ENCODE peak calls at places on chromosomes 3 and 15, in ten cellular contexts. D is mesothelial cell of epicardium, H is AG09319, J is spleen, F is endothelial cell, Y is A549, U is fibroblast of lung, W is GM10248, V is mucosa of descending colon, O is psoas muscle. G is an unnamed sample.

GRCh38 chr15:97235285-97235985 is 725.1 kb upstream of the ARRDC4 start:
- DNase-seq in D (peak; percentile 77), J (no peak), F (peak; percentile 68), H (no peak), U (peak; percentile 30), W (no peak), Y (peak; percentile 45), V (peak; percentile 63), O (no peak), G (no peak)

GRCh38 chr15:51828621-51829359 is 663 bp upstream of the TMOD3 start:
- DNase-seq in J (no peak), F (no peak), H (no peak), D (no peak), V (no peak), O (no peak), U (peak; percentile 78), W (peak; percentile 12), Y (no peak), G (no peak)

GRCh38 chr15:58409861-58410260 is 21.9 kb upstream of the LIPC start:
- DNase-seq in U (no peak), J (no peak), D (no peak), V (no peak), Y (no peak), H (no peak), F (no peak), W (no peak), O (no peak), G (no peak)

GRCh38 chr15:65634381-65634780 is 12.6 kb downstream of the SLC24A1 start:
- DNase-seq in D (no peak), H (no peak), V (no peak), J (no peak), U (no peak), Y (no peak), F (no peak), W (no peak), O (no peak), G (no peak)

GRCh38 chr15:67138946-67139855 is 73.8 kb downstream of the SMAD3 start:
- DNase-seq in O (no peak), W (no peak), U (no peak), H (no peak), V (no peak), D (no peak), F (no peak), Y (no peak), J (no peak), G (no peak)

GRCh38 chr3:185924375-185924774 is 13.4 kb downstream of the TRA2B start:
- DNase-seq in W (no peak), J (no peak), D (no peak), H (no peak), U (no peak), V (no peak), F (no peak), O (no peak), Y (no peak), G (no peak)

GRCh38 chr3:138355071-138355470 is 6.7 kb downstream of the MRAS start:
- DNase-seq in O (no peak), Y (no peak), W (no peak), H (no peak), U (no peak), J (no peak), V (no peak), D (no peak), F (no peak), G (no peak)

GRCh38 chr15:54884312-54884711 is 312.4 kb downstream of the RSL24D1 start:
- DNase-seq in V (no peak), O (no peak), U (no peak), W (no peak), F (no peak), J (no peak), Y (no peak), H (no peak), D (no peak), G (no peak)

GRCh38 chr3:137121704-137122314 is 164.0 kb downstream of the IL20RB start:
- DNase-seq in Y (no peak), W (peak; percentile 55), U (peak; percentile 30), D (no peak), O (no peak), F (peak; percentile 37), J (no peak), H (no peak), V (peak; percentile 28), G (no peak)

GRCh38 chr3:133896002-133896761 is 500 bp upstream of the RAB6B start:
- DNase-seq in V (no peak), D (no peak), U (peak; percentile 10), H (no peak), J (no peak), F (peak; percentile 23), O (no peak), Y (no peak), W (no peak), G (no peak)

GRCh38 chr15:67124111-67124510 is 58.7 kb downstream of the SMAD3 start:
- DNase-seq in F (no peak), V (no peak), O (no peak), W (no peak), H (no peak), J (peak; percentile 4), D (no peak), U (no peak), Y (no peak), G (no peak)

GRCh38 chr3:127408684-127409420 is 121.0 kb upstream of the PRR20G start:
- DNase-seq in O (no peak), Y (no peak), J (peak; percentile 48), F (no peak), V (no peak), H (no peak), U (no peak), W (no peak), D (no peak), G (peak; percentile 83)

GRCh38 chr15:62244762-62245161 is 79.7 kb upstream of the C2CD4B start:
- DNase-seq in U (no peak), F (no peak), W (no peak), Y (no peak), O (no peak), H (no peak), V (no peak), J (no peak), D (no peak), G (no peak)

GRCh38 chr15:62242999-62243398 is 77.9 kb upstream of the C2CD4B start:
- DNase-seq in V (no peak), H (no peak), U (no peak), W (no peak), J (no peak), D (no peak), F (no peak), Y (no peak), O (no peak), G (no peak)

GRCh38 chr15:62240121-62240520 is 75.0 kb upstream of the C2CD4B start:
- DNase-seq in Y (no peak), F (no peak), V (no peak), J (no peak), U (no peak), W (no peak), H (no peak), O (no peak), D (no peak), G (no peak)

GRCh38 chr15:62240697-62241096 is 75.6 kb upstream of the C2CD4B start:
- DNase-seq in Y (no peak), U (no peak), H (no peak), W (no peak), O (no peak), J (no peak), D (no peak), F (no peak), V (no peak), G (no peak)

GRCh38 chr15:62241135-62241770 is 76.2 kb upstream of the C2CD4B start:
- DNase-seq in U (no peak), O (no peak), V (peak; percentile 44), H (no peak), Y (peak; percentile 46), W (no peak), F (peak; percentile 55), D (no peak), J (no peak), G (no peak)
- TF ChIP-seq CTCF in U (peak; percentile 24), O (no peak), V (peak; percentile 15), H (peak; percentile 27), Y (peak; percentile 28), W (no peak), F (peak; percentile 55), D (no peak), J (no peak), G (peak; percentile 17)

DNA sequence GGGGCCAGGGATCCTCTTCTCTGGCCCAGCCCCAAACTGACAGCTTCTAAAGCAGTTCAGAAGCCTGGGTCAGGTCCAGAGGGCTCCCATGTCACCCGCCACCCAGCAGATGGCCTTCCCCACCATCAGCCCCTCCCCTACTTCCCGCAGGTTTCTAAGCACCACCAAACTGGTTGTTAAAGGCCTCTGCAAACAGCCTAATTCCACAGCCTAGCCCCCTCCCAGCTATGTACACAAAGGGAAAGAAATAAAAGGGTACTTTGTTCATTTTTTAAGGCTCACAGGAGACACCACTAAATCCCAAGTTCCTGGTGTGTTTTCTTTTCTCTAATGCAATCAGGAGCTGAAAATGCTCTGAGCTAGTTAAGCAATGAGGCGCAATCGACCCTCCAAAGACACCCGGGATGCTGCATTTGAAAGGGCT is 30.6 kb downstream of the PLCH1 start:
- DNase-seq in D (no peak), H (no peak), W (no peak), Y (no peak), O (no peak), U (no peak), J (no peak), V (peak; percentile 9), F (no peak), G (no peak)
- TF ChIP-seq CTCF in D (no peak), H (no peak), W (no peak), Y (no peak), O (no peak), U (no peak), J (no peak), V (no peak), F (no peak), G (no peak)

DNA sequence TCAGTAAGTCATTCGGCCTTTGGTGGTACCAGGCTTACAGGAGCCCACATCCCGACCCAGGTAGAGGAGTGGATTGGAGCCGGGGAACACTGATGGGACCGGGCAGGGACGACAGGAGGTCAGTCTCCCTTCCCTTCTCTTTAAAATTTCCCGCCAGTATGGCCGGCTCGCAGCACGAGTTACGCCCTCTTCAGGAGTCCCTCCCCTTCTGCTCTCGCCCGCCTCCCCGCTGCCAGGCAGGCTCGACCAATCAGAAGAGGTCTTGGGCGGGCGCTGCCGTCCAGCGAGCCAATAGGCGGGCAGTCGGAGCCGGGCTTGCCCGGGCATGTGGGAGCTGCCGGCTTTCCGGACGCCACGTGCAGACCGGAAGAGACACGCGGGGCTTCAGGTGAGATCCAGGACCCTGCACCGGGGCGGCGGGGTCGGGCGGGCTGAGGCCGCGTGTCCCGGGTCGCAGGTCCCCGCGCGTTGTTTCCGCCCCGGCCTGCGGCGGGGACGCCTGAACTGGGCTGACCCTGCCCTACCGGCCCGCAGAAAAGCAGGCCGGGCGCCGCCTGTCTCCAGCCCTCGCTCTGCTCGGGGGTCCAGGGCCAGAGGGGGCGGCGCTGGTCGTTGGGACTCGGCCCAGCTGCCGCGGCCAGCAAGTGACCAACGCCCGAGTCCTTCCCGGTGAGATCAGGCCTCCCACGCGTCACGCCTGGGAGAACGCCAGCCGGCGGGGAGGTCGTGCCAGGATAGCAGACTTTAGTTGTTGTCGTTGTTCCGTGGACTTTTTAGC is at the start of gene AEN:
- DNase-seq in O (peak; percentile 98), H (peak; percentile 94), F (peak; percentile 96), V (peak; percentile 95), U (peak; percentile 95), J (peak; percentile 98), D (peak; percentile 97), Y (peak; percentile 98), W (peak; percentile 97), G (peak; percentile 99)
- TF ChIP-seq CTCF in O (no peak), H (no peak), F (no peak), V (peak; percentile 18), U (no peak), J (no peak), D (no peak), Y (no peak), W (peak; percentile 22), G (no peak)

GRCh38 chr3:49841126-49841525 is 15.2 kb downstream of the TRAIP start:
- DNase-seq in F (peak; percentile 64), U (no peak), H (no peak), W (no peak), O (no peak), D (no peak), Y (no peak), J (no peak), V (peak; percentile 29), G (no peak)
- TF ChIP-seq CTCF in F (no peak), U (peak; percentile 27), H (peak; percentile 39), W (peak; percentile 47), O (peak; percentile 18), D (no peak), Y (peak; percentile 45), J (peak; percentile 7), V (no peak), G (peak; percentile 36)

G was measured in osteocyte.